ENCODE peak calls at places on chromosomes 3 and 15, in four cellular contexts. One of them, this sample, is unnamed.
A peak's percentile ranks its signal among the peaks of the same experiment; 100 is the strongest.

GRCh38 chr3:157453824-157454223 is 17.2 kb downstream of the PTX3 start:
- DNase-seq in keratinocyte: no peak
- DNase-seq in GM12878: no peak
- DNase-seq in fibroblast of lung: no peak
- DNase-seq in this sample: no peak

GRCh38 chr3:193977622-193978021 is 158.3 kb upstream of the HES1 start:
- DNase-seq in fibroblast of lung: no peak
- DNase-seq in GM12878: no peak
- DNase-seq in keratinocyte: no peak
- DNase-seq in this sample: no peak

GRCh38 chr3:15220056-15220455 is 14.0 kb downstream of the CAPN7 start:
- DNase-seq in GM12878: no peak
- DNase-seq in fibroblast of lung: no peak
- DNase-seq in keratinocyte: no peak
- DNase-seq in this sample: no peak

GRCh38 chr3:45034612-45035252 is 8.6 kb downstream of the CLEC3B start:
- DNase-seq in GM12878: no peak
- DNase-seq in keratinocyte: no peak
- DNase-seq in fibroblast of lung: no peak
- DNase-seq in this sample: peak; percentile 87

GRCh38 chr15:81327526-81327925 is 3.6 kb upstream of the STARD5 start:
- DNase-seq in fibroblast of lung: peak; percentile 91
- DNase-seq in keratinocyte: no peak
- DNase-seq in GM12878: no peak
- DNase-seq in this sample: no peak

GRCh38 chr3:86978111-86978528 is 12.8 kb downstream of the VGLL3 start:
- DNase-seq in fibroblast of lung: peak; percentile 37
- DNase-seq in GM12878: no peak
- DNase-seq in keratinocyte: no peak
- DNase-seq in this sample: no peak

GRCh38 chr15:85702321-85703230 is 92.1 kb downstream of the KLHL25 start:
- DNase-seq in keratinocyte: no peak
- DNase-seq in fibroblast of lung: peak; percentile 85
- DNase-seq in GM12878: no peak
- DNase-seq in this sample: no peak

GRCh38 chr3:122146466-122146865 is 37.0 kb upstream of the CASR start:
- DNase-seq in keratinocyte: no peak
- DNase-seq in fibroblast of lung: no peak
- DNase-seq in GM12878: peak; percentile 37
- DNase-seq in this sample: no peak

GRCh38 chr15:100781961-100782525 is 97.6 kb upstream of the ALDH1A3 start:
- DNase-seq in keratinocyte: no peak
- DNase-seq in fibroblast of lung: no peak
- DNase-seq in GM12878: no peak
- DNase-seq in this sample: no peak

GRCh38 chr3:191292243-191292642 is 37.0 kb upstream of the CCDC50 start:
- DNase-seq in fibroblast of lung: no peak
- DNase-seq in GM12878: no peak
- DNase-seq in keratinocyte: no peak
- DNase-seq in this sample: no peak

GRCh38 chr3:176741648-176742047 is 455.6 kb downstream of the TBL1XR1 start:
- DNase-seq in keratinocyte: no peak
- DNase-seq in fibroblast of lung: peak; percentile 2
- DNase-seq in GM12878: no peak
- DNase-seq in this sample: no peak

GRCh38 chr3:43995929-43996378 is 245.7 kb upstream of the TOPAZ1 start:
- DNase-seq in keratinocyte: no peak
- DNase-seq in GM12878: no peak
- DNase-seq in fibroblast of lung: no peak
- DNase-seq in this sample: no peak

GRCh38 chr3:79246875-79247274 is 520.9 kb downstream of the ROBO1 start:
- DNase-seq in GM12878: no peak
- DNase-seq in fibroblast of lung: no peak
- DNase-seq in keratinocyte: no peak
- DNase-seq in this sample: no peak

GRCh38 chr15:61530769-61531168 is 301.7 kb upstream of the RORA start:
- DNase-seq in fibroblast of lung: peak; percentile 26
- DNase-seq in GM12878: no peak
- DNase-seq in keratinocyte: no peak
- DNase-seq in this sample: no peak

GRCh38 chr15:94644433-94644832 is 413.1 kb downstream of the MCTP2 start:
- DNase-seq in fibroblast of lung: no peak
- DNase-seq in keratinocyte: no peak
- DNase-seq in GM12878: no peak
- DNase-seq in this sample: no peak

GRCh38 chr15:87877114-87877810 is 379.3 kb downstream of the NTRK3 start:
- DNase-seq in GM12878: no peak
- DNase-seq in fibroblast of lung: peak; percentile 42
- DNase-seq in keratinocyte: no peak
- DNase-seq in this sample: no peak

GRCh38 chr3:35524851-35525250 is 114.5 kb upstream of the ARPP21 start:
- DNase-seq in keratinocyte: no peak
- DNase-seq in fibroblast of lung: no peak
- DNase-seq in GM12878: no peak
- DNase-seq in this sample: no peak

GRCh38 chr3:76495216-76495615 is 544.7 kb upstream of the ROBO2 start:
- DNase-seq in fibroblast of lung: no peak
- DNase-seq in keratinocyte: peak; percentile 72
- DNase-seq in GM12878: no peak
- DNase-seq in this sample: no peak

GRCh38 chr3:11764931-11765363 is 81.7 kb downstream of the TAMM41 start:
- DNase-seq in GM12878: no peak
- DNase-seq in keratinocyte: peak; percentile 78
- DNase-seq in fibroblast of lung: peak; percentile 45
- DNase-seq in this sample: peak; percentile 8

GRCh38 chr3:11826628-11827265 is 19.9 kb downstream of the TAMM41 start:
- DNase-seq in GM12878: no peak
- DNase-seq in keratinocyte: no peak
- DNase-seq in fibroblast of lung: peak; percentile 15
- DNase-seq in this sample: no peak

GRCh38 chr3:39911465-39912309 is 102.3 kb downstream of the MYRIP start:
- DNase-seq in keratinocyte: no peak
- DNase-seq in GM12878: no peak
- DNase-seq in fibroblast of lung: no peak
- DNase-seq in this sample: no peak

GRCh38 chr15:52185151-52185561 is 6.0 kb downstream of the GNB5 start:
- DNase-seq in GM12878: no peak
- DNase-seq in fibroblast of lung: no peak
- DNase-seq in keratinocyte: no peak
- DNase-seq in this sample: no peak

GRCh38 chr3:52784931-52785590 is 7.7 kb downstream of the ITIH1 start:
- DNase-seq in fibroblast of lung: no peak
- DNase-seq in GM12878: no peak
- DNase-seq in keratinocyte: no peak
- DNase-seq in this sample: no peak
- H3K27ac ChIP-seq in fibroblast of lung: no peak overlapping the region
- H3K27ac ChIP-seq in GM12878: no peak overlapping the region
- H3K27ac ChIP-seq in keratinocyte: no peak overlapping the region
- H3K27ac ChIP-seq in this sample: no peak overlapping the region

DNA sequence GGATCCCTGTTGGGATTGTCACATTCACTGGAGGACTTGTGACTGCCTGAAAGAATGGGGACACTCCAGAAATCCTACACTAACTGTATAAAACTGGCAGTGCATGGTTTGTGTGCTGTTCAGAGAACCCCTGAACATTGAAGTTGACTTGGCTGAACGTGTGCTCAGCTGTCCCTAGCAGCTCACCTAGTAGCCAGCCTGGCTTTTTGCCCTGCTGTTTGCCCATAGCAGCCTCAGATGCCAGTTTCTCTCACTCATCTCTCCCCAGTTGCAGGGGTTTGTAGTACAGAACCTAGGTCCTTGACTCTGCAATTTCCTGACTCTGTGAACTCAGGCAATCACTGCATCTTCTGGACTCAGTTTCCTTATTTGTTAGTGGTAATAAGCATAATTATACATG is 63.0 kb downstream of the KCNAB1 start:
- DNase-seq in fibroblast of lung: no peak
- DNase-seq in GM12878: no peak
- DNase-seq in keratinocyte: no peak
- DNase-seq in this sample: no peak
- TF ChIP-seq EZH2 in fibroblast of lung: no peak
- TF ChIP-seq EZH2 in GM12878: no peak
- TF ChIP-seq EZH2 in keratinocyte: no peak
- TF ChIP-seq EZH2 in this sample: no peak

DNA sequence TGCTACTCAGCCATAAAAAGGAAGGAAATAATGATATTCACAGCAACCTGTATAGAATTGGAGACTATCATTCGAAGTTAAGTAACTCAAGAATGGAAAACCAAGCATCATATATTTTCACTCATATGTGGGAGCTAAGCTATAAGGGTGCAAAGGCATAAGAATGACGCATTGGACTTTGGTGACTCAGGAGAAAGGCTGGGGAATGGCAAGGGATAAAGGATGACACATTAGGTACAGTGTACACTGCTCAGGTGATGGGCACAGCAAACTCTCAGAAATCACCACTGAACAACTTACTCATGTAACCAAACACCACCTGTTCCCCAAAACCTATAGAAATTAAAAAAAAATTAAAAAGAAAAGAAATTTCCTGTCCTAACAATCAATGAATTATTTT is 42.7 kb downstream of the ALCAM start:
- DNase-seq in keratinocyte: no peak
- DNase-seq in fibroblast of lung: no peak
- DNase-seq in GM12878: no peak
- DNase-seq in this sample: no peak
- H3K27ac ChIP-seq in keratinocyte: no peak overlapping the region
- H3K27ac ChIP-seq in fibroblast of lung: no peak overlapping the region
- H3K27ac ChIP-seq in GM12878: no peak overlapping the region
- H3K27ac ChIP-seq in this sample: no peak overlapping the region

DNA sequence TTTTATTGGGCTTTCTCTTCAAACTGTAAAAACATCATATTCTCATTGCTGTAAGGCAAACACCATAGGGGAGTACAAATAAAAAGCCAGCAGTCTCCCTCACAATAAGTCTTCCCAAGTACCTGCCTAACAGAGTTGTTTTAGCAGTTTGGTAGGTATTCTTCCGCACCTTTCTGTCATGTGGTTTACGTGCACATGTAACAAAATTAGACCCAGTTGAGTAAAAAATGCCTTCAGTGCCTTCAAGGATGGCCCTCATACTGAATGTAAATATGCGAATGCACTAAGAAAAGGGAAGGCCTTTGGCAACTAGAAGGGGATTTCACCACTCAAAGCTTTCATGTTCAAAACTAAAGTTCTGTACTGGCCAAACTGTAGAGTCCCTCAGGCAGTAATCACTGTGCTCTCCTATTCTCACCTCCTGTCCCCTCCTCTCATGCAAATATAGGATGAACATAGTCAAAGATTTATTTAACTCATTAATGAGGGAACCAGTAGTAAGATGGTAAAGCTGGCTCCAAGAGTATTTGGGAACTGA is 26.4 kb downstream of the USP3 start:
- DNase-seq in keratinocyte: no peak
- DNase-seq in fibroblast of lung: no peak
- DNase-seq in GM12878: peak; percentile 76
- DNase-seq in this sample: no peak
- TF ChIP-seq EZH2 in keratinocyte: no peak
- TF ChIP-seq EZH2 in fibroblast of lung: no peak
- TF ChIP-seq EZH2 in GM12878: no peak
- TF ChIP-seq EZH2 in this sample: no peak

DNA sequence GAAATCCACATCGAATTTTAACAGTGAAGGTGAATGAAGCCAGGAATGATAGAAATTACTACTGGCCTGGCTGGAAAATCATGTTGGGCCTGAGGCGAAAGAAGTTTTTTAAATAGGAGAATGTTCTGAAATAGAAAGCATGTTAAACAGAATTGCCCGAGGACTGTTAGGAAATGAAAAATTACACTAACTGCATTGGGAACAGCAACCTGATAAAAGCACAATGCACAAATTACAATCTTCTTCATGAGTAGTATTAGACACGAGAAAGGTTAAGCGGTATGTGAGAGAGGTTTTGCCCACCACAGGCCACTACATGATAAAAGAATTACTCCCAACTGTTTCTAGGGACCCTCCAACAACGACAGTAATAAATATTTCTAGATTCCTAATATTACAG is 18.9 kb downstream of the GBE1 start:
- DNase-seq in keratinocyte: no peak
- DNase-seq in GM12878: no peak
- DNase-seq in fibroblast of lung: no peak
- DNase-seq in this sample: no peak
- H3K27ac ChIP-seq in keratinocyte: peak overlapping the region; percentile 93
- H3K27ac ChIP-seq in GM12878: no peak overlapping the region
- H3K27ac ChIP-seq in fibroblast of lung: peak overlapping the region; percentile 88
- H3K27ac ChIP-seq in this sample: no peak overlapping the region

GRCh38 chr15:96349034-96349932 is 18.8 kb downstream of the NR2F2 start:
- DNase-seq in fibroblast of lung: no peak
- DNase-seq in GM12878: no peak
- DNase-seq in keratinocyte: no peak
- DNase-seq in this sample: no peak

GRCh38 chr15:96349933-96350292 is 19.4 kb downstream of the NR2F2 start:
- DNase-seq in GM12878: no peak
- DNase-seq in fibroblast of lung: no peak
- DNase-seq in keratinocyte: no peak
- DNase-seq in this sample: no peak

GRCh38 chr15:96350884-96351639 is 20.6 kb downstream of the NR2F2 start:
- DNase-seq in GM12878: no peak
- DNase-seq in fibroblast of lung: no peak
- DNase-seq in keratinocyte: no peak
- DNase-seq in this sample: no peak

GRCh38 chr15:96351801-96352593 is 21.5 kb downstream of the NR2F2 start:
- DNase-seq in keratinocyte: no peak
- DNase-seq in GM12878: no peak
- DNase-seq in fibroblast of lung: no peak
- DNase-seq in this sample: no peak

DNA sequence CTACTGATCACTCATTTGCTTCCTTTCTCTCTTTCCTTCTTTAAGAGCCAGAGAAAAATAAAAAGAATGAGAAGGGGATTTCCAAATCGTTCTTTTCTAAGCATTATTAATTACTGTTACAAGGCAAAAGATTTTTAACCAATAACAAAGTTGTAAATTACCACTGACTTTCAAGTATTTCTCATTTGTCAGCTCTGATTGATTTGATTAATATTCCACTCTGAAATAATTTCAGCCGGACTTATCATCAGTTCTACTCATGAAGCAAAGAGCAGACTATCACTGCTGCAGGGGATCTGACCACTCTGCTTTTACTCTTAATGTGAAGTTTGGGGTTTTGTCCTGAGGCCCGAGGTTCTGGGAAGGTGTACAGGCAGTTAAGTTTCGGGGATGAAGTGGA is 19.8 kb downstream of the NR2F2 start:
- DNase-seq in GM12878: no peak
- DNase-seq in keratinocyte: no peak
- DNase-seq in fibroblast of lung: no peak
- DNase-seq in this sample: no peak
- TF ChIP-seq EZH2 in GM12878: no peak
- TF ChIP-seq EZH2 in keratinocyte: no peak
- TF ChIP-seq EZH2 in fibroblast of lung: no peak
- TF ChIP-seq EZH2 in this sample: no peak

GRCh38 chr3:127822836-127823589 is 698 bp upstream of the MGLL start:
- DNase-seq in keratinocyte: no peak
- DNase-seq in fibroblast of lung: peak; percentile 32
- DNase-seq in GM12878: no peak
- DNase-seq in this sample: no peak
- H3K27ac ChIP-seq in keratinocyte: peak overlapping the region; percentile 78
- H3K27ac ChIP-seq in fibroblast of lung: peak overlapping the region; percentile 80
- H3K27ac ChIP-seq in GM12878: peak overlapping the region; percentile 76
- H3K27ac ChIP-seq in this sample: no peak overlapping the region

This sample was measured in DND-41.